ENCODE peak calls at places on chromosomes 2 and 18, in nine cellular contexts. U is cardiac muscle cell; X is activated naive CD8-positive, alpha-beta T cell treated with anti-CD3 and anti-CD28 coated beads, Interleukin-2, amount 50 U/mL, for 16 hours; J is HFF-Myc; B is H7; I is AML-193; E is pancreas; S is activated T-helper 1 cell treated with Interleukin-2 at 50 U/mL for 16 hours; F is A549. L is an unnamed sample.

GRCh38 chr2:202815548-202816420 is 55.8 kb downstream of the ICA1L start:
- DNase-seq in U (peak; percentile 23), I (no peak), B (no peak), X (no peak), J (no peak), E (no peak), F (no peak), S (no peak), L (no peak)

GRCh38 chr18:63150942-63151421 is 168.6 kb downstream of the BCL2 start:
- DNase-seq in X (no peak), I (no peak), J (no peak), U (no peak), B (no peak), E (no peak), S (no peak), F (no peak), L (no peak)

GRCh38 chr2:127479866-127480743 is 46.2 kb downstream of the IWS1 start:
- DNase-seq in I (no peak), J (no peak), X (no peak), E (no peak), S (no peak), B (peak; percentile 40), U (peak; percentile 34), F (no peak), L (no peak)

GRCh38 chr2:95319481-95320343 is 22.6 kb downstream of the KCNIP3 start:
- DNase-seq in S (no peak), X (no peak), U (no peak), E (no peak), I (no peak), F (no peak), B (no peak), J (no peak), L (no peak)

GRCh38 chr2:174340400-174341300 is 5.9 kb downstream of the SP9 start:
- DNase-seq in B (peak; percentile 80), I (no peak), S (no peak), E (no peak), U (peak; percentile 63), F (no peak), J (no peak), X (no peak), L (no peak)

GRCh38 chr2:1569879-1570450 is 156.7 kb downstream of the TPO start:
- DNase-seq in X (no peak), E (no peak), S (no peak), U (no peak), B (no peak), I (no peak), F (no peak), J (no peak), L (no peak)

GRCh38 chr18:48052845-48053244 is 122.4 kb upstream of the SMAD2 start:
- DNase-seq in S (no peak), E (no peak), X (no peak), U (no peak), F (no peak), B (no peak), J (no peak), I (no peak), L (no peak)

GRCh38 chr2:45607701-45608100 is 3.4 kb downstream of the SRBD1 start:
- DNase-seq in E (no peak), F (peak; percentile 71), I (no peak), J (no peak), B (peak; percentile 57), S (no peak), U (peak; percentile 53), X (no peak), L (peak; percentile 40)

GRCh38 chr18:31741096-31741735 is 19.5 kb downstream of the SLC25A52 start:
- DNase-seq in S (peak; percentile 8), I (peak; percentile 66), B (no peak), E (no peak), U (peak; percentile 33), J (peak; percentile 20), X (peak; percentile 10), F (no peak), L (peak; percentile 64)

GRCh38 chr18:61993831-61994230 is 101.0 kb upstream of the RNF152 start:
- DNase-seq in U (no peak), J (no peak), B (no peak), X (no peak), I (no peak), E (no peak), F (no peak), S (no peak), L (no peak)

GRCh38 chr2:27729198-27729597 is 42.3 kb upstream of the MRPL33 start:
- DNase-seq in X (no peak), F (no peak), E (no peak), J (no peak), S (no peak), B (no peak), I (no peak), U (no peak), L (no peak)

GRCh38 chr2:240789051-240789453 is 31.0 kb downstream of the KIF1A start:
- DNase-seq in S (no peak), F (no peak), X (no peak), U (no peak), E (no peak), I (no peak), B (no peak), J (no peak), L (no peak)

GRCh38 chr2:68336192-68336591 is 16.4 kb upstream of the CNRIP1 start:
- DNase-seq in E (no peak), X (no peak), F (no peak), J (peak; percentile 52), B (no peak), S (no peak), I (no peak), U (no peak), L (no peak)

GRCh38 chr2:188786368-188786781 is 187.8 kb upstream of the COL3A1 start:
- DNase-seq in B (no peak), E (no peak), I (no peak), F (no peak), U (no peak), X (no peak), S (no peak), J (no peak), L (no peak)

GRCh38 chr2:70779911-70780580 is 10.4 kb downstream of the FIGLA start:
- DNase-seq in I (no peak), B (no peak), S (no peak), X (no peak), J (no peak), E (no peak), U (no peak), F (no peak), L (no peak)

GRCh38 chr18:79459946-79460345 is 64.2 kb downstream of the NFATC1 start:
- DNase-seq in E (no peak), F (no peak), I (no peak), X (no peak), U (no peak), S (no peak), B (no peak), J (no peak), L (no peak)

GRCh38 chr2:20613342-20613916 is 37.5 kb downstream of the HS1BP3 start:
- DNase-seq in S (no peak), F (no peak), J (no peak), U (no peak), E (no peak), B (no peak), I (no peak), X (no peak), L (no peak)

GRCh38 chr2:40230717-40231300 is 221.1 kb downstream of the SLC8A1 start:
- DNase-seq in E (no peak), B (no peak), S (no peak), U (no peak), X (no peak), J (no peak), F (no peak), I (no peak), L (no peak)

GRCh38 chr18:4106407-4107033 is 348.6 kb downstream of the DLGAP1 start:
- DNase-seq in I (peak; percentile 49), U (peak; percentile 70), S (peak; percentile 1), B (peak; percentile 49), J (peak; percentile 31), X (peak; percentile 13), E (peak; percentile 25), F (peak; percentile 3), L (peak; percentile 66)

GRCh38 chr2:173874003-173874898 is 90.9 kb downstream of the SP3 start:
- DNase-seq in S (no peak), I (no peak), U (no peak), J (no peak), F (no peak), E (no peak), B (peak; percentile 49), X (no peak), L (no peak)

GRCh38 chr2:37782155-37782673 is 110.8 kb upstream of the CDC42EP3 start:
- DNase-seq in B (no peak), I (no peak), F (no peak), S (no peak), U (no peak), J (no peak), X (no peak), E (no peak), L (no peak)

GRCh38 chr18:3669376-3669775 is 219.4 kb downstream of the TGIF1 start:
- DNase-seq in S (no peak), B (no peak), J (no peak), I (no peak), E (no peak), U (no peak), F (no peak), X (no peak), L (no peak)

GRCh38 chr2:240426797-240427721 is 8.4 kb upstream of the GPC1 start:
- DNase-seq in E (peak; percentile 68), F (no peak), S (no peak), X (no peak), J (no peak), B (no peak), U (no peak), I (no peak), L (no peak)

GRCh38 chr2:190582761-190583506 is 48.4 kb upstream of the NEMP2 start:
- DNase-seq in B (no peak), I (no peak), X (no peak), U (no peak), J (no peak), S (no peak), F (no peak), E (no peak), L (no peak)

GRCh38 chr2:112870851-112871830 is 34.6 kb upstream of the IL1B start:
- DNase-seq in X (no peak), S (no peak), U (no peak), J (no peak), F (no peak), I (no peak), E (no peak), B (no peak), L (peak; percentile 49)

GRCh38 chr2:120820263-120820884 is 84.7 kb downstream of the GLI2 start:
- DNase-seq in B (peak; percentile 75), S (no peak), F (no peak), J (peak; percentile 39), I (no peak), U (peak; percentile 73), X (no peak), E (no peak), L (no peak)

GRCh38 chr2:152585830-152586484 is 131.3 kb downstream of the PRPF40A start:
- DNase-seq in B (no peak), S (no peak), X (no peak), J (peak; percentile 99), I (no peak), E (no peak), U (no peak), F (no peak), L (no peak)

GRCh38 chr18:63025251-63025710 is 294.3 kb downstream of the BCL2 start:
- DNase-seq in J (no peak), E (no peak), X (no peak), U (peak; percentile 56), F (no peak), B (peak; percentile 75), I (no peak), S (no peak), L (peak; percentile 30)

GRCh38 chr2:165725421-165725820 is 68.6 kb downstream of the GALNT3 start:
- DNase-seq in B (no peak), E (no peak), S (no peak), U (no peak), X (no peak), I (no peak), F (no peak), J (peak; percentile 5), L (no peak)

L was measured in KBM-7.